ENCODE peak calls at places on chromosomes 3 and 15, in seven cellular contexts. V is HCT116, B is SK-N-SH, J is HepG2, U is K562, O is H1, A is GM12878. Y is an unnamed sample.
A peak's percentile ranks its signal among the peaks of the same experiment; 100 is the strongest.

GRCh38 chr15:40293905-40294895 is 11.3 kb upstream of the ANKRD63 start:
- DNase-seq in B (no peak), O (no peak), J (no peak), A (no peak), U (no peak), V (no peak), Y (no peak)

GRCh38 chr15:61426466-61426865 is 197.4 kb upstream of the RORA start:
- DNase-seq in O (no peak), A (no peak), B (no peak), U (no peak), J (no peak), V (no peak), Y (no peak)

GRCh38 chr15:48603123-48603500 is 42.4 kb downstream of the FBN1 start:
- DNase-seq in U (no peak), V (no peak), J (no peak), O (peak; percentile 13), A (no peak), B (no peak), Y (no peak)

GRCh38 chr3:59573911-59574310 is 524.1 kb upstream of the CFAP20DC start:
- DNase-seq in U (no peak), V (no peak), J (no peak), O (no peak), B (no peak), A (no peak), Y (no peak)

GRCh38 chr15:57948554-57949289 is 116.8 kb downstream of the ALDH1A2 start:
- DNase-seq in U (no peak), B (peak; percentile 64), O (no peak), A (no peak), V (no peak), J (no peak), Y (no peak)

GRCh38 chr3:40597441-40597840 is 72.7 kb downstream of the ZNF621 start:
- DNase-seq in A (no peak), V (no peak), O (no peak), B (no peak), J (no peak), U (no peak), Y (no peak)

GRCh38 chr15:70166506-70167087 is 68.9 kb upstream of the TLE3 start:
- DNase-seq in U (no peak), V (no peak), A (no peak), B (no peak), O (no peak), J (no peak), Y (no peak)

GRCh38 chr3:28836199-28836598 is 444.7 kb upstream of the RBMS3 start:
- DNase-seq in V (no peak), B (no peak), O (no peak), U (no peak), A (no peak), J (no peak), Y (no peak)

GRCh38 chr3:195258449-195259145 is 12.4 kb downstream of the XXYLT1 start:
- DNase-seq in A (no peak), B (no peak), O (no peak), V (no peak), J (peak; percentile 9), U (no peak), Y (no peak)

GRCh38 chr3:176939022-176939817 is 258.1 kb downstream of the TBL1XR1 start:
- DNase-seq in O (no peak), J (peak; percentile 67), U (peak; percentile 70), V (peak; percentile 67), B (peak; percentile 68), A (peak; percentile 5), Y (peak; percentile 57)

GRCh38 chr15:67997996-67998395 is 56.1 kb upstream of the PIAS1 start:
- DNase-seq in B (no peak), O (no peak), A (no peak), V (no peak), U (peak; percentile 49), J (no peak), Y (no peak)

GRCh38 chr3:113058188-113058587 is 67.4 kb downstream of the GTPBP8 start:
- DNase-seq in B (no peak), J (no peak), O (no peak), V (no peak), A (no peak), U (no peak), Y (no peak)

GRCh38 chr3:11238880-11239279 is 33.3 kb upstream of the ATG7 start:
- DNase-seq in A (no peak), J (no peak), O (no peak), V (peak; percentile 48), B (no peak), U (no peak), Y (no peak)

GRCh38 chr3:120561251-120562045 is 34.7 kb upstream of the NDUFB4 start:
- DNase-seq in J (peak; percentile 35), B (peak; percentile 65), U (peak; percentile 72), O (no peak), A (no peak), V (peak; percentile 56), Y (no peak)

GRCh38 chr15:58748787-58749531 is 548 bp downstream of the ADAM10 start:
- DNase-seq in J (peak; percentile 39), B (peak; percentile 73), V (no peak), U (peak; percentile 77), A (no peak), O (no peak), Y (peak; percentile 20)

GRCh38 chr15:68768321-68768720 is 52.4 kb downstream of the ANP32A start:
- DNase-seq in O (no peak), A (no peak), U (no peak), J (no peak), B (no peak), V (no peak), Y (no peak)

GRCh38 chr3:33954956-33955355 is 156.5 kb downstream of the PDCD6IP start:
- DNase-seq in V (no peak), B (no peak), A (no peak), J (peak; percentile 37), O (no peak), U (peak; percentile 69), Y (peak; percentile 47)

GRCh38 chr3:175270199-175270837 is 411.2 kb downstream of the NAALADL2 start:
- DNase-seq in J (no peak), A (no peak), U (no peak), O (no peak), V (no peak), B (peak; percentile 34), Y (no peak)

GRCh38 chr15:31396881-31397560 is 70.4 kb downstream of the KLF13 start:
- DNase-seq in V (peak; percentile 66), U (peak; percentile 81), J (peak; percentile 40), B (peak; percentile 82), A (no peak), O (peak; percentile 87), Y (peak; percentile 71)

GRCh38 chr3:23402728-23403505 is 199.8 kb downstream of the UBE2E2 start:
- DNase-seq in A (no peak), V (no peak), B (no peak), O (no peak), U (no peak), J (no peak), Y (no peak)

DNA sequence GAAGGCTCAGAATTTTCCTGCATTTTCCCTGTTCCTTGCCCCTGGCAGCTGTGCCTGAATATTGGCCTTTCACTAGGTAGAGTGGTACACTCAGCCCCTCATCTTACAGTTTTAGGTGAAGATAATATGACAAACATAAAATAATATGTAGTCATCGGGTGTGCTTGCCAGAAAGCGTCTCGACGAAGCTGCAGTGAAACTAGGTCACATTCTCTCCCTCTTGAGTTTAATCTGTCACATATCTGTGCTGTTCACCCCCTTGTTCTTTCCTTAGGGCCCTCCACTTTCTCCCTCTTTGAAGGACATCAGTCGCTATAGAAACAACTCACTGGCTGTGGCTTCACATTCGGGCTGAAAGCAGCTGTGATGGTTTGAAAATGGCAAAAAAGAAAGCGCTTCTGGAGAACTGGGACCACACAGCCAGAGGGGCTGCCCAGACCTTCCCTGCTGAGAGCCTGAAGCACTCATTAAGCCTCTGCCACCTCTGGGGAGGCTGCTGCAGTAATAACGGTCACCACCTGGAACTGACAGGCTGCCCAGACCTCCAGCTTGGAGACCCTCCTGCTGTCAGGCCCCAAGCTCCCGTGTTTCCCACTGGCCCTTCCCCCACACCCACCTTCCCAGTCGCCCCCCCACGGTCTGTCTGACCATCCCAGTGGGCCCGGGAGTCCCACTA is 50.3 kb downstream of the ABTB1 start:
- DNase-seq in U (no peak), B (peak; percentile 54), V (no peak), A (no peak), O (no peak), J (no peak), Y (no peak)
- H3K9ac ChIP-seq in U (no peak overlapping the region), B (no peak overlapping the region), V (no peak overlapping the region), A (no peak overlapping the region), O (no peak overlapping the region), J (no peak overlapping the region), Y (no peak overlapping the region)

GRCh38 chr15:43826029-43826507 is 734 bp upstream of the WDR76 start:
- DNase-seq in J (no peak), O (no peak), B (no peak), A (no peak), U (peak; percentile 20), V (no peak), Y (no peak)
- H3K4me1 ChIP-seq in J (peaks cover 50% of the 10 kb centered on the region), O (peaks cover 3% of the 10 kb centered on the region), B (peaks cover 9% of the 10 kb centered on the region), A (peaks cover 18% of the 10 kb centered on the region), U (peaks cover 17% of the 10 kb centered on the region), V (peaks cover 41% of the 10 kb centered on the region), Y (no peaks in the 10 kb centered on the region)

DNA sequence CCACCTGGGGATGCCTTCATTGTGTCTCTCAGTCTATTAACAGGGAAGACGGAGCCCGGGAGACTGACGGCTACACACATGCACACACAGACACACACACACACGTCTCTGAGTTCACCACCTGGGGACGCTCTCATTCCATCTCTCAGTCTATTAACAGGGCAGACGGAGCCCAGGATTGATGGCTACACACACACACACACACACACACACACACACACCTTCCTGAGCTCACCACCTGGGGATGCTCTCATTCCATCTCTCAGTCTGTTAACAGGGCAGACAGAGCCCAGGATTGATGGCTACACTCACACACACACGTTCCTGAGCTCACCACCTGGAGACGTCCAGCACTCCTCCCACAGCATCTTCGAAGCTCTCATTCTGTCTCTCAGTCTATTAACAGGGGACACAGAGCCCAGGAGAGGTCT is 143.9 kb downstream of the OR4M2 start:
- DNase-seq in U (peak; percentile 24), J (no peak), A (no peak), V (no peak), B (no peak), O (no peak), Y (no peak)
- TF ChIP-seq YY1 in U (no peak), J (no peak), A (no peak), V (no peak), B (no peak), O (no peak), Y (no peak)

GRCh38 chr3:133930341-133930933 is 34.8 kb upstream of the RAB6B start:
- DNase-seq in J (peak; percentile 25), B (peak; percentile 67), O (no peak), A (no peak), U (peak; percentile 53), V (peak; percentile 41), Y (peak; percentile 63)

GRCh38 chr3:133928903-133929607 is 33.4 kb upstream of the RAB6B start:
- DNase-seq in O (no peak), B (no peak), U (no peak), A (no peak), J (no peak), V (no peak), Y (no peak)

GRCh38 chr3:133926736-133927542 is 31.3 kb upstream of the RAB6B start:
- DNase-seq in A (no peak), U (peak; percentile 6), B (peak; percentile 45), J (no peak), V (no peak), O (no peak), Y (no peak)

GRCh38 chr3:133927543-133928066 is 31.9 kb upstream of the RAB6B start:
- DNase-seq in V (no peak), J (no peak), B (peak; percentile 95), O (no peak), U (peak; percentile 70), A (no peak), Y (no peak)

GRCh38 chr3:133928136-133928893 is 32.6 kb upstream of the RAB6B start:
- DNase-seq in U (no peak), A (no peak), B (no peak), J (no peak), V (no peak), O (no peak), Y (no peak)
- H3K9ac ChIP-seq in U (no peak overlapping the region), A (no peak overlapping the region), B (no peak overlapping the region), J (no peak overlapping the region), V (no peak overlapping the region), O (no peak overlapping the region), Y (peak overlapping the region; percentile 45)